ENCODE peak calls at places on chromosomes 6 and 20, in seven cellular contexts. One of them, this sample, is unnamed.

GRCh38 chr20:13325033-13325432 is 104.0 kb downstream of the ISM1 start:
- DNase-seq in hepatocyte: peak; percentile 39
- DNase-seq in adrenal gland: no peak
- DNase-seq in lower lobe of right lung: no peak
- DNase-seq in nephron progenitor cell: peak; percentile 8
- DNase-seq in AG04449: no peak
- DNase-seq in CD8-positive, alpha-beta T cell: no peak
- DNase-seq in this sample: peak; percentile 80

GRCh38 chr6:111745186-111745585 is 128.1 kb downstream of the FYN start:
- DNase-seq in hepatocyte: no peak
- DNase-seq in adrenal gland: no peak
- DNase-seq in lower lobe of right lung: no peak
- DNase-seq in nephron progenitor cell: no peak
- DNase-seq in AG04449: no peak
- DNase-seq in CD8-positive, alpha-beta T cell: no peak
- DNase-seq in this sample: no peak

GRCh38 chr6:34059136-34059731 is 86.7 kb downstream of the GRM4 start:
- DNase-seq in hepatocyte: no peak
- DNase-seq in adrenal gland: no peak
- DNase-seq in lower lobe of right lung: no peak
- DNase-seq in nephron progenitor cell: no peak
- DNase-seq in AG04449: no peak
- DNase-seq in CD8-positive, alpha-beta T cell: no peak
- DNase-seq in this sample: no peak

GRCh38 chr20:41177636-41178035 is 40.3 kb downstream of the PLCG1 start:
- DNase-seq in hepatocyte: peak; percentile 23
- DNase-seq in adrenal gland: peak; percentile 73
- DNase-seq in lower lobe of right lung: no peak
- DNase-seq in nephron progenitor cell: no peak
- DNase-seq in AG04449: peak; percentile 87
- DNase-seq in CD8-positive, alpha-beta T cell: no peak
- DNase-seq in this sample: no peak

GRCh38 chr6:24868765-24869164 is 67.0 kb downstream of the RIPOR2 start:
- DNase-seq in hepatocyte: no peak
- DNase-seq in adrenal gland: no peak
- DNase-seq in lower lobe of right lung: no peak
- DNase-seq in nephron progenitor cell: no peak
- DNase-seq in AG04449: no peak
- DNase-seq in CD8-positive, alpha-beta T cell: no peak
- DNase-seq in this sample: no peak

GRCh38 chr6:148658701-148659100 is 88.1 kb upstream of the UST start:
- DNase-seq in hepatocyte: no peak
- DNase-seq in adrenal gland: no peak
- DNase-seq in lower lobe of right lung: no peak
- DNase-seq in nephron progenitor cell: no peak
- DNase-seq in AG04449: no peak
- DNase-seq in CD8-positive, alpha-beta T cell: no peak
- DNase-seq in this sample: no peak

GRCh38 chr6:160378886-160379285 is 30.7 kb downstream of the SLC22A3 start:
- DNase-seq in hepatocyte: no peak
- DNase-seq in adrenal gland: peak; percentile 64
- DNase-seq in lower lobe of right lung: no peak
- DNase-seq in nephron progenitor cell: no peak
- DNase-seq in AG04449: no peak
- DNase-seq in CD8-positive, alpha-beta T cell: no peak
- DNase-seq in this sample: no peak

GRCh38 chr6:43120938-43121913 is 45.1 kb downstream of the PTK7 start:
- DNase-seq in hepatocyte: peak; percentile 87
- DNase-seq in adrenal gland: peak; percentile 90
- DNase-seq in lower lobe of right lung: no peak
- DNase-seq in nephron progenitor cell: no peak
- DNase-seq in AG04449: peak; percentile 99
- DNase-seq in CD8-positive, alpha-beta T cell: no peak
- DNase-seq in this sample: no peak

GRCh38 chr6:14313220-14313619 is 195.6 kb downstream of the CD83 start:
- DNase-seq in hepatocyte: no peak
- DNase-seq in adrenal gland: no peak
- DNase-seq in lower lobe of right lung: no peak
- DNase-seq in nephron progenitor cell: no peak
- DNase-seq in AG04449: no peak
- DNase-seq in CD8-positive, alpha-beta T cell: no peak
- DNase-seq in this sample: no peak

GRCh38 chr6:74745670-74746069 is 460.2 kb downstream of the COL12A1 start:
- DNase-seq in hepatocyte: no peak
- DNase-seq in adrenal gland: no peak
- DNase-seq in lower lobe of right lung: no peak
- DNase-seq in nephron progenitor cell: no peak
- DNase-seq in AG04449: no peak
- DNase-seq in CD8-positive, alpha-beta T cell: no peak
- DNase-seq in this sample: no peak

GRCh38 chr6:144006731-144007454 is 1.2 kb downstream of the PLAGL1 start:
- DNase-seq in hepatocyte: peak; percentile 50
- DNase-seq in adrenal gland: peak; percentile 26
- DNase-seq in lower lobe of right lung: no peak
- DNase-seq in nephron progenitor cell: peak; percentile 33
- DNase-seq in AG04449: no peak
- DNase-seq in CD8-positive, alpha-beta T cell: no peak
- DNase-seq in this sample: peak; percentile 33

GRCh38 chr20:7859371-7859802 is 80.9 kb downstream of the HAO1 start:
- DNase-seq in hepatocyte: peak; percentile 62
- DNase-seq in adrenal gland: peak; percentile 34
- DNase-seq in lower lobe of right lung: no peak
- DNase-seq in nephron progenitor cell: peak; percentile 14
- DNase-seq in AG04449: no peak
- DNase-seq in CD8-positive, alpha-beta T cell: no peak
- DNase-seq in this sample: peak; percentile 72

GRCh38 chr6:89146748-89147715 is 1.2 kb downstream of the PM20D2 start:
- DNase-seq in hepatocyte: peak; percentile 31
- DNase-seq in adrenal gland: no peak
- DNase-seq in lower lobe of right lung: no peak
- DNase-seq in nephron progenitor cell: no peak
- DNase-seq in AG04449: no peak
- DNase-seq in CD8-positive, alpha-beta T cell: no peak
- DNase-seq in this sample: peak; percentile 70

GRCh38 chr6:88683734-88684133 is 279.7 kb downstream of the RNGTT start:
- DNase-seq in hepatocyte: no peak
- DNase-seq in adrenal gland: no peak
- DNase-seq in lower lobe of right lung: no peak
- DNase-seq in nephron progenitor cell: no peak
- DNase-seq in AG04449: no peak
- DNase-seq in CD8-positive, alpha-beta T cell: no peak
- DNase-seq in this sample: no peak

GRCh38 chr6:34585512-34586045 is 29.4 kb upstream of the SPDEF start:
- DNase-seq in hepatocyte: no peak
- DNase-seq in adrenal gland: no peak
- DNase-seq in lower lobe of right lung: no peak
- DNase-seq in nephron progenitor cell: no peak
- DNase-seq in AG04449: no peak
- DNase-seq in CD8-positive, alpha-beta T cell: no peak
- DNase-seq in this sample: no peak

GRCh38 chr6:46909371-46909770 is 12.4 kb downstream of the ADGRF5 start:
- DNase-seq in hepatocyte: no peak
- DNase-seq in adrenal gland: no peak
- DNase-seq in lower lobe of right lung: no peak
- DNase-seq in nephron progenitor cell: no peak
- DNase-seq in AG04449: no peak
- DNase-seq in CD8-positive, alpha-beta T cell: no peak
- DNase-seq in this sample: peak; percentile 56

GRCh38 chr6:75397806-75398465 is 95.7 kb downstream of the FILIP1 start:
- DNase-seq in hepatocyte: no peak
- DNase-seq in adrenal gland: no peak
- DNase-seq in lower lobe of right lung: no peak
- DNase-seq in nephron progenitor cell: no peak
- DNase-seq in AG04449: no peak
- DNase-seq in CD8-positive, alpha-beta T cell: no peak
- DNase-seq in this sample: no peak

GRCh38 chr6:71489736-71490135 is 201.1 kb downstream of the OGFRL1 start:
- DNase-seq in hepatocyte: peak; percentile 76
- DNase-seq in adrenal gland: no peak
- DNase-seq in lower lobe of right lung: no peak
- DNase-seq in nephron progenitor cell: no peak
- DNase-seq in AG04449: peak; percentile 76
- DNase-seq in CD8-positive, alpha-beta T cell: no peak
- DNase-seq in this sample: peak; percentile 15

GRCh38 chr20:8780926-8781325 is 288.0 kb upstream of the PLCB4 start:
- DNase-seq in hepatocyte: no peak
- DNase-seq in adrenal gland: no peak
- DNase-seq in lower lobe of right lung: no peak
- DNase-seq in nephron progenitor cell: no peak
- DNase-seq in AG04449: no peak
- DNase-seq in CD8-positive, alpha-beta T cell: no peak
- DNase-seq in this sample: no peak

DNA sequence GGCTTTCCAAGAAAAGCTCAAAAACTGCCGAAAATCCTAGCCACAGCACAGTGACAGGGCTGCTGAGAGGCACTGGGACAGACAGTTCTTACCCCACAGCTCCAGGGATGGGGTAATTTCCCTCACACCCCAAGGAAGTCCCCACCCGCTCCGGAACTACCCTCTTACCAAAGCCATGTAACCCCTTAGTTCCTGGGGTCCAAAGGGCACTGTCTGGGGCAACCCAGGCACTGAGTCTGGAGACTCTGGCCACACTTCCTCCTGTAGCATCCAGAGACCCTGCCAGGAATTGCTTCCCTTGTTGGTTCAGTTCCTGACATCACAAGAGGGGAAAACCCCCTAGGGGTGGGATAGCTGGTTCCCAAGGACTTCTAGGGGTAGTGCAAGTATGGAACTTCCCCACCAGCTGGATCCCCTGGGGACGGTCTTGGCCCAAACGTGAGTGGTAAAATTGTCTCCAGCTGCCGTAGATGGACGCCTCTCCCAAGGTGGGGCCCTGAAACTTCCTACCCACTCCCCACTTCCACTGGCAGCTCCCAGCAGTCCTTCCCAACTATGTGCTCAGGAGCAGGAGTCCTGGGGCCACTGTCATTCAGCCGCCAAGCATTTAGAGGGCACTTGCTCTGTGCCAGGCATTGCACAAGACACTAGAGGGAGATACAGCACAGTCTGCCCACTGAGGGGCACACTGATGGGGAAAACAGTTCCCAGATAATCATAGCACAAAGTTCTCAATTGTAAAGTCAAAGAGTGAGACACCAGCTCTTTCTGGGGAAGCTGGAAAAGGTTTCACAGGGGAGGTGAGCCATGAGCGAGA is 17.3 kb upstream of the HCK start:
- DNase-seq in hepatocyte: no peak
- DNase-seq in adrenal gland: peak; percentile 29
- DNase-seq in lower lobe of right lung: peak; percentile 61
- DNase-seq in nephron progenitor cell: no peak
- DNase-seq in AG04449: no peak
- DNase-seq in CD8-positive, alpha-beta T cell: no peak
- DNase-seq in this sample: peak; percentile 48
- TF ChIP-seq CTCF in hepatocyte: peak; percentile 27
- TF ChIP-seq CTCF in adrenal gland: no peak
- TF ChIP-seq CTCF in lower lobe of right lung: peak; percentile 18
- TF ChIP-seq CTCF in nephron progenitor cell: no peak
- TF ChIP-seq CTCF in AG04449: peak; percentile 30
- TF ChIP-seq CTCF in CD8-positive, alpha-beta T cell: no peak
- TF ChIP-seq CTCF in this sample: peak; percentile 73

GRCh38 chr6:107173779-107174178 is 58.5 kb upstream of the BEND3 start:
- DNase-seq in hepatocyte: no peak
- DNase-seq in adrenal gland: no peak
- DNase-seq in lower lobe of right lung: no peak
- DNase-seq in nephron progenitor cell: no peak
- DNase-seq in AG04449: peak; percentile 9
- DNase-seq in CD8-positive, alpha-beta T cell: no peak
- DNase-seq in this sample: no peak

GRCh38 chr6:107180114-107180513 is 64.8 kb upstream of the BEND3 start:
- DNase-seq in hepatocyte: no peak
- DNase-seq in adrenal gland: no peak
- DNase-seq in lower lobe of right lung: no peak
- DNase-seq in nephron progenitor cell: no peak
- DNase-seq in AG04449: no peak
- DNase-seq in CD8-positive, alpha-beta T cell: no peak
- DNase-seq in this sample: no peak

DNA sequence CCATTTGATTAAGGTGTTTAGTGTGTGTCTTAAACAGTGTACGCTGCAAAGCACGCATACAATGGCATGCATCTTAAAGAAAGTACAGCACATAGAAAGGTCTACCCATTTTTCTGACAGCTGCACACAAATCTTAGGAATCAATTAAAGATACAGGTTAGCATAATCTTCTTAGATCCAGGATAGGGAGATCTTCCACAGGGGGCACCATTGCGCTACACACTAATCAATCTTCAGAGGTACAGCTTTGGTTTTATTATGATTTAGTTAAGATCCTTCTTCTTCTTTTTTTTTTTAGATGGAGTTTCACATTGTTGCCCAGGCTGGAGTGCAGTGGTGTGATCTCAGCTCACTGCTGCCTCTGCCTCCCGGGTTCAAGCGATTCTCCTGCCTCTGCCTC is 63.7 kb upstream of the BEND3 start:
- DNase-seq in hepatocyte: no peak
- DNase-seq in adrenal gland: no peak
- DNase-seq in lower lobe of right lung: no peak
- DNase-seq in nephron progenitor cell: no peak
- DNase-seq in AG04449: no peak
- DNase-seq in CD8-positive, alpha-beta T cell: no peak
- DNase-seq in this sample: peak; percentile 50
- TF ChIP-seq CTCF in hepatocyte: peak; percentile 22
- TF ChIP-seq CTCF in adrenal gland: peak; percentile 19
- TF ChIP-seq CTCF in lower lobe of right lung: peak; percentile 8
- TF ChIP-seq CTCF in nephron progenitor cell: no peak
- TF ChIP-seq CTCF in AG04449: no peak
- TF ChIP-seq CTCF in CD8-positive, alpha-beta T cell: no peak
- TF ChIP-seq CTCF in this sample: peak; percentile 62

DNA sequence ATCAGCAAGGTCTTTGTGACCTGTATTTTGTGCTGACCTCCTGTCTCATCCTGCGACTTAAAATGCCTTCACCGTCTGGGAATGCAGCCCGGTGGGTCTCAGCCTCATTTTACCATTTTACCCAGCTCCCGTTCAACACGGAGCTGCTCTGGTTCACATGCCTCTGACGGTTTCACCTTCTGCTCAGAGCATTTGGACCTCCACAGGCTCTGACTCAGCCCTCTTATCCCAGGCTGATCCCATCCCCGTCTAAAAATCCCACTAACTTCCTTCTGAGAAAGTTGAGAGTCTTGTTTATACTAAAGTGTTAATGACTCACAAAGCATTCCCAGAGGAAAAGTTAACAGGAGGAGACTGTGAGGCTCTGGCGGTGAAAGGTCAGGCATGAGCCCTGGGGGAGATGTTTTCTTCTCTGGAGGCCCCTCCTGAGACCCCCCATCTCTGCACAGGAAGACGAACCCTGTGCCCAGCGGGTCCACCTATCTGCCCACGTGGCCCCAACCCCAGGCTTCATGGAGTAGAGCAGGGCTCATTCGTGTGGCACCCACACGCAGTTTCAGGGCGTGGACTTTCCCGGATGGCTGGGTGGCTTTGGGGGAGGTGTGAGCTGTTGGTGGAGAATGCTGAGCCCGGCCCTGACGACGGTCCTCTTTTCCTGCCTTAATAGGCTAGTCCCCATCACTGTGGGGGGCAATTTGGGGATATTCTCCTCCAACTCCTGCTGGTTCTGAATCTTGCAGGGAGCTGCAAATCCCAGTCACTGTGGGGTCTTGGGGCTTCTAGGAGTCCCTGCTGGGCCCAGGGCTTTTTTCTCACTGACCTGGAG is 3.3 kb upstream of the BIRC7 start:
- DNase-seq in hepatocyte: peak; percentile 67
- DNase-seq in adrenal gland: no peak
- DNase-seq in lower lobe of right lung: no peak
- DNase-seq in nephron progenitor cell: no peak
- DNase-seq in AG04449: peak; percentile 84
- DNase-seq in CD8-positive, alpha-beta T cell: no peak
- DNase-seq in this sample: no peak
- TF ChIP-seq CTCF in hepatocyte: no peak
- TF ChIP-seq CTCF in adrenal gland: no peak
- TF ChIP-seq CTCF in lower lobe of right lung: no peak
- TF ChIP-seq CTCF in nephron progenitor cell: no peak
- TF ChIP-seq CTCF in AG04449: no peak
- TF ChIP-seq CTCF in CD8-positive, alpha-beta T cell: no peak
- TF ChIP-seq CTCF in this sample: no peak

GRCh38 chr6:12890171-12890790 is 173.7 kb downstream of the PHACTR1 start:
- DNase-seq in hepatocyte: no peak
- DNase-seq in adrenal gland: no peak
- DNase-seq in lower lobe of right lung: no peak
- DNase-seq in nephron progenitor cell: peak; percentile 19
- DNase-seq in AG04449: no peak
- DNase-seq in CD8-positive, alpha-beta T cell: no peak
- DNase-seq in this sample: peak; percentile 66
- TF ChIP-seq CTCF in hepatocyte: no peak
- TF ChIP-seq CTCF in adrenal gland: no peak
- TF ChIP-seq CTCF in lower lobe of right lung: peak; percentile 47
- TF ChIP-seq CTCF in nephron progenitor cell: peak; percentile 12
- TF ChIP-seq CTCF in AG04449: peak; percentile 19
- TF ChIP-seq CTCF in CD8-positive, alpha-beta T cell: peak; percentile 14
- TF ChIP-seq CTCF in this sample: peak; percentile 70